ENCODE peak calls at places on chromosome 20, in five cellular contexts. One of them, this sample, is unnamed.

GRCh38 chr20:60584221-60584620 is 626.0 kb downstream of the CDH26 start:
- DNase-seq in EH: no peak
- DNase-seq in Right ventricle myocardium superior: no peak
- DNase-seq in stimulated activated CD4-positive, alpha-beta T cell treated with anti-CD3 and anti-CD28 coated beads, Interleukin-4, amount 100 ng/mL, for 24 hours: no peak
- DNase-seq in activated CD4-positive, alpha-beta T cell treated with anti-CD3 and anti-CD28 coated beads for 48 hours: no peak
- DNase-seq in this sample: no peak

GRCh38 chr20:49291200-49291599 is 13.3 kb upstream of the ZNFX1 start:
- DNase-seq in Right ventricle myocardium superior: no peak
- DNase-seq in stimulated activated CD4-positive, alpha-beta T cell treated with anti-CD3 and anti-CD28 coated beads, Interleukin-4, amount 100 ng/mL, for 24 hours: no peak
- DNase-seq in activated CD4-positive, alpha-beta T cell treated with anti-CD3 and anti-CD28 coated beads for 48 hours: no peak
- DNase-seq in EH: no peak
- DNase-seq in this sample: no peak

GRCh38 chr20:51790256-51790655 is 12.1 kb downstream of the SALL4 start:
- DNase-seq in EH: no peak
- DNase-seq in stimulated activated CD4-positive, alpha-beta T cell treated with anti-CD3 and anti-CD28 coated beads, Interleukin-4, amount 100 ng/mL, for 24 hours: no peak
- DNase-seq in activated CD4-positive, alpha-beta T cell treated with anti-CD3 and anti-CD28 coated beads for 48 hours: no peak
- DNase-seq in Right ventricle myocardium superior: no peak
- DNase-seq in this sample: no peak

GRCh38 chr20:55415567-55416142 is 589.7 kb downstream of the CBLN4 start:
- DNase-seq in stimulated activated CD4-positive, alpha-beta T cell treated with anti-CD3 and anti-CD28 coated beads, Interleukin-4, amount 100 ng/mL, for 24 hours: no peak
- DNase-seq in Right ventricle myocardium superior: no peak
- DNase-seq in activated CD4-positive, alpha-beta T cell treated with anti-CD3 and anti-CD28 coated beads for 48 hours: no peak
- DNase-seq in EH: no peak
- DNase-seq in this sample: peak

GRCh38 chr20:21681219-21681931 is 24.1 kb upstream of the PAX1 start:
- DNase-seq in stimulated activated CD4-positive, alpha-beta T cell treated with anti-CD3 and anti-CD28 coated beads, Interleukin-4, amount 100 ng/mL, for 24 hours: no peak
- DNase-seq in Right ventricle myocardium superior: no peak
- DNase-seq in EH: no peak
- DNase-seq in activated CD4-positive, alpha-beta T cell treated with anti-CD3 and anti-CD28 coated beads for 48 hours: no peak
- DNase-seq in this sample: no peak

GRCh38 chr20:57650756-57651483 is 30.7 kb upstream of the ZBP1 start:
- DNase-seq in Right ventricle myocardium superior: no peak
- DNase-seq in stimulated activated CD4-positive, alpha-beta T cell treated with anti-CD3 and anti-CD28 coated beads, Interleukin-4, amount 100 ng/mL, for 24 hours: peak
- DNase-seq in EH: no peak
- DNase-seq in activated CD4-positive, alpha-beta T cell treated with anti-CD3 and anti-CD28 coated beads for 48 hours: no peak
- DNase-seq in this sample: no peak

GRCh38 chr20:37901667-37902503 is 1.0 kb upstream of the VSTM2L start:
- DNase-seq in EH: peak
- DNase-seq in Right ventricle myocardium superior: no peak
- DNase-seq in activated CD4-positive, alpha-beta T cell treated with anti-CD3 and anti-CD28 coated beads for 48 hours: peak
- DNase-seq in stimulated activated CD4-positive, alpha-beta T cell treated with anti-CD3 and anti-CD28 coated beads, Interleukin-4, amount 100 ng/mL, for 24 hours: no peak
- DNase-seq in this sample: peak

GRCh38 chr20:2713285-2713684 is 20.7 kb downstream of the EBF4 start:
- DNase-seq in EH: peak
- DNase-seq in stimulated activated CD4-positive, alpha-beta T cell treated with anti-CD3 and anti-CD28 coated beads, Interleukin-4, amount 100 ng/mL, for 24 hours: no peak
- DNase-seq in Right ventricle myocardium superior: no peak
- DNase-seq in activated CD4-positive, alpha-beta T cell treated with anti-CD3 and anti-CD28 coated beads for 48 hours: no peak
- DNase-seq in this sample: no peak

GRCh38 chr20:55086421-55086820 is 611.0 kb downstream of the DOK5 start:
- DNase-seq in activated CD4-positive, alpha-beta T cell treated with anti-CD3 and anti-CD28 coated beads for 48 hours: no peak
- DNase-seq in Right ventricle myocardium superior: no peak
- DNase-seq in EH: no peak
- DNase-seq in stimulated activated CD4-positive, alpha-beta T cell treated with anti-CD3 and anti-CD28 coated beads, Interleukin-4, amount 100 ng/mL, for 24 hours: no peak
- DNase-seq in this sample: no peak

GRCh38 chr20:61109221-61109805 is 142.7 kb upstream of the CDH4 start:
- DNase-seq in EH: no peak
- DNase-seq in activated CD4-positive, alpha-beta T cell treated with anti-CD3 and anti-CD28 coated beads for 48 hours: no peak
- DNase-seq in stimulated activated CD4-positive, alpha-beta T cell treated with anti-CD3 and anti-CD28 coated beads, Interleukin-4, amount 100 ng/mL, for 24 hours: no peak
- DNase-seq in Right ventricle myocardium superior: no peak
- DNase-seq in this sample: no peak

GRCh38 chr20:41370176-41370575 is 3.6 kb upstream of the EMILIN3 start:
- DNase-seq in activated CD4-positive, alpha-beta T cell treated with anti-CD3 and anti-CD28 coated beads for 48 hours: peak
- DNase-seq in stimulated activated CD4-positive, alpha-beta T cell treated with anti-CD3 and anti-CD28 coated beads, Interleukin-4, amount 100 ng/mL, for 24 hours: no peak
- DNase-seq in Right ventricle myocardium superior: no peak
- DNase-seq in EH: no peak
- DNase-seq in this sample: no peak

GRCh38 chr20:46279104-46279503 is 29.2 kb downstream of the CDH22 start:
- DNase-seq in stimulated activated CD4-positive, alpha-beta T cell treated with anti-CD3 and anti-CD28 coated beads, Interleukin-4, amount 100 ng/mL, for 24 hours: no peak
- DNase-seq in activated CD4-positive, alpha-beta T cell treated with anti-CD3 and anti-CD28 coated beads for 48 hours: no peak
- DNase-seq in Right ventricle myocardium superior: no peak
- DNase-seq in EH: no peak
- DNase-seq in this sample: no peak

This sample was measured in SK-N-DZ.